ENCODE peak calls at places on chromosomes 6 and 20, in seven cellular contexts. G is stomach, H is HCT116, L is endothelial cell of umbilical vein, X is K562, Q is transverse colon, W is breast epithelium. D is an unnamed sample.

GRCh38 chr6:10809098-10809497 is 29.2 kb downstream of the MAK start:
- DNase-seq in G (no peak), H (no peak), L (no peak), W (no peak), Q (no peak), X (no peak), D (no peak)

GRCh38 chr6:323730-324088 is 31.4 kb downstream of the DUSP22 start:
- DNase-seq in H (no peak), X (no peak), G (no peak), Q (no peak), W (no peak), L (no peak), D (no peak)

GRCh38 chr6:139841794-139842215 is 467.4 kb upstream of the CITED2 start:
- DNase-seq in H (no peak), L (no peak), W (no peak), G (no peak), Q (no peak), X (no peak), D (no peak)

GRCh38 chr20:48789781-48790544 is 37.8 kb downstream of the PREX1 start:
- DNase-seq in L (no peak), X (no peak), Q (no peak), H (no peak), W (no peak), G (no peak), D (no peak)

GRCh38 chr20:60046011-60046413 is 87.8 kb downstream of the CDH26 start:
- DNase-seq in W (no peak), G (no peak), X (no peak), H (no peak), L (no peak), Q (no peak), D (no peak)

GRCh38 chr6:66376021-66376420 is 669.0 kb upstream of the EYS start:
- DNase-seq in G (no peak), L (no peak), X (no peak), H (no peak), Q (no peak), W (no peak), D (no peak)

GRCh38 chr6:11650297-11650696 is 112.7 kb downstream of the TMEM170B start:
- DNase-seq in H (no peak), W (no peak), Q (no peak), L (peak; percentile 99), G (no peak), X (no peak), D (no peak)

GRCh38 chr6:45640811-45641210 is 263.1 kb upstream of the SUPT3H start:
- DNase-seq in W (no peak), Q (no peak), H (no peak), X (no peak), L (no peak), G (no peak), D (no peak)

GRCh38 chr6:113094781-113095180 is 747.7 kb downstream of the RFPL4B start:
- DNase-seq in L (no peak), H (no peak), W (no peak), Q (no peak), G (no peak), X (no peak), D (no peak)

GRCh38 chr6:41732601-41733348 is 2.6 kb downstream of the TFEB start:
- DNase-seq in W (no peak), L (no peak), Q (peak; percentile 70), G (peak; percentile 41), X (no peak), H (no peak), D (peak; percentile 88)

GRCh38 chr6:142542704-142543233 is 241.0 kb downstream of the ADGRG6 start:
- DNase-seq in W (peak; percentile 57), Q (peak; percentile 25), L (no peak), H (peak; percentile 36), G (peak; percentile 43), X (no peak), D (no peak)

GRCh38 chr6:44045672-44046015 is 81.6 kb downstream of the MRPL14 start:
- DNase-seq in H (no peak), L (no peak), W (peak; percentile 66), X (no peak), G (no peak), Q (no peak), D (no peak)

GRCh38 chr6:164749126-164749758 is 560.2 kb downstream of the C6orf118 start:
- DNase-seq in L (no peak), W (no peak), Q (no peak), X (no peak), H (no peak), G (no peak), D (no peak)

GRCh38 chr6:23890543-23891227 is 235.3 kb upstream of the NRSN1 start:
- DNase-seq in W (no peak), Q (no peak), G (no peak), X (no peak), H (no peak), L (no peak), D (no peak)

GRCh38 chr6:83868639-83869038 is 9.2 kb downstream of the CYB5R4 start:
- DNase-seq in Q (no peak), H (no peak), X (no peak), G (no peak), L (peak; percentile 21), W (no peak), D (no peak)

GRCh38 chr6:135314543-135314942 is 133.4 kb downstream of the MYB start:
- DNase-seq in L (no peak), H (no peak), G (no peak), W (no peak), Q (no peak), X (peak; percentile 28), D (no peak)

GRCh38 chr6:116049381-116049780 is 11.3 kb downstream of the FRK start:
- DNase-seq in L (no peak), G (no peak), X (no peak), Q (no peak), H (no peak), W (no peak), D (no peak)

GRCh38 chr6:158903801-158904200 is 84.6 kb upstream of the EZR start:
- DNase-seq in H (no peak), L (no peak), X (no peak), G (no peak), Q (no peak), W (no peak), D (no peak)

GRCh38 chr20:8398289-8399051 is 266.4 kb downstream of the PLCB1 start:
- DNase-seq in Q (no peak), H (no peak), W (no peak), L (no peak), G (no peak), X (no peak), D (no peak)

GRCh38 chr6:13091192-13091591 is 237.1 kb downstream of the TBC1D7 start:
- DNase-seq in H (no peak), W (no peak), X (no peak), Q (no peak), L (no peak), G (no peak), D (no peak)

GRCh38 chr6:170291271-170292110 is 613 bp upstream of the DLL1 start:
- DNase-seq in W (peak; percentile 68), H (no peak), L (peak; percentile 44), Q (peak; percentile 74), G (peak; percentile 57), X (no peak), D (peak; percentile 89)

DNA sequence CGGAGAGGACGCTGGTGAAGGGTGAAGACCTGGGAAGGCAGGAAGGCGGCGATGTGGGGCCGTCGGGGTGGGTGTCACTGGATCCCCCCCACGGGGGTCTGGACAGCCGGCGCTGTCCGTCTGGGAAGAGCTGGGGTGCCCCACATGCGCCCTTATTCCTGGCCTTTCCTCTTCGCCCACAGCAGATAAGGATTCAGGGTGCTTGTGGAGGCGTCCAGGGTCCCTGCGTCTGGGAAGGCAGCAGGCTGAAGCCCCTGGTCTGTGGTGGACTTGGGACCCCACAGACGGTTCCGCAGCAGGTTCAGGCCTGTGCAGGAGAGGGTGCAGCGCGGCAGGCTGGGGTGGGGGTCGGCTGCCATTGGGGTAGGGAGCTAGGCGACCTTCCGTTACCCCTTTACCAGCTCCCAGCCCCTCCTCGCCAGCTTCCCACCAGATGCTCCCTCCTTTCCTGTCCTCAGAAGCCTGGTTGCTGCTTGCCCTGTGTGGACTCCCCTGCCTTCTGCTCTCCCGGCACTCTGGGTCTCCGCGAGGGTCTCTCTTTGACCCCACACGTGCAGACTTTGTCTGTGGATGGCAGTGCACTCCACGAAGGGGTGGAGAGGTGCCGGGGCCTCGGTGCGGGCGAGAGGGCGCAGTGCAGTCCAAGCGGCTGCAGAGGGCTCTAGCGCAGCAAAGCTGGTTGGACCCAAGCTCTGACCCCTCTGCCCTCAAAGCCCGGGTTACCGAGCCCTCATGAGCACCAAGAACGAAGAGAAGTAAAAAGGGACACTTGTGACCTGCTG is 2.1 kb upstream of the GATA5 start:
- DNase-seq in L (no peak), W (no peak), H (no peak), Q (no peak), G (no peak), X (no peak), D (no peak)
- H3K4me1 ChIP-seq in L (no peaks in the 10 kb centered on the region), W (peaks cover 7% of the 10 kb centered on the region), H (no peaks in the 10 kb centered on the region), Q (peaks cover 15% of the 10 kb centered on the region), G (peaks cover 59% of the 10 kb centered on the region), X (peaks cover 87% of the 10 kb centered on the region), D (peaks cover 45% of the 10 kb centered on the region)

DNA sequence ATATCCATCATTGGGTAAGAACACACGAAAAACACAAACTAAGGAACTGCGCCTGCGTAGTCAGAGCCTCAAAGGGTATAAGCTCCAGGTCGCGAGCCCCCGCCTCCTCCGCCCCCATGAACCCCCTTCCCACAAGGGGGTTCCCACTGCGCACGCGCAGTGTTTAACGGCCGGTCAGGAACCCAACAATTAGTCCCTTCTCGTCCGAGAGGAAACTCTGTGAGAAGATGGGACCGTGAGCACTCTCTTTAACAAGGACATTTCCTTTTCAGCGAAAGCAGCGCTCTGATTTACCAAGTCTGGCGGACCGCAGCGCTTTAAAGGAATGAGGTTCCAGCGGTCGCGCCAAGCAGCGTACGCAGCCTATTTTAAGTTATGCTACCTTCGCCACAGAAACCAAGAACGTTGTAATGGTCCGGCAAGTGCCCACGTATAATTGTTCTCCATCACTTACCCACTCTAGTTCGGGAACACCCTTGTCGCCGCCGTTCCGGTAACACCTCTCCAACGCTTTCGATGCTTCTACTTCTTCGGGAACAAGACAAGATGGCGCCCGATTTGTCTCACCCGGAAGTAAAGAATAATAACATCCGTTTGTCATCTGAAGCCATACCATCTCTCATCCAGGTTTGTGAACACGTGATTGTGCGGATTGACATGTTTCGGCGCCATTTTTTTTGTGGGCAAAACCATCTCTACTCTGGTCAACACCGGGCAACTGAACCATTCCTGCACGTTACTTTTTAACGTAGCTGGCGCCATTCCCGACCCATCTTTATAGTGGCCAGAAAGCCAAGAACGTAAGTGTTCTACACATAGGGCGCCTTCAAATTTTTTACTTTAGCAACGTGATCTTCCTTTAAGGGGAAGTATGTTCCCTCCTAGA is at the start of gene PNISR:
- DNase-seq in X (peak; percentile 97), W (peak; percentile 96), L (peak; percentile 99), H (peak; percentile 99), G (peak; percentile 88), Q (peak; percentile 92), D (peak; percentile 93)
- TF ChIP-seq POLR2AphosphoS5 in X (peak; percentile 90), W (peak; percentile 96), L (peak; percentile 68), H (peak; percentile 94), G (peak; percentile 35), Q (peak; percentile 50), D (peak; percentile 74)

GRCh38 chr6:7107578-7108195 is at the start of gene RREB1:
- DNase-seq in H (peak; percentile 15), X (peak; percentile 93), L (peak; percentile 68), W (peak; percentile 48), Q (peak; percentile 67), G (peak; percentile 57), D (peak; percentile 92)
- TF ChIP-seq POLR2A in H (no peak), X (no peak), L (no peak), W (no peak), Q (peak; percentile 45), G (no peak), D (no peak)

DNA sequence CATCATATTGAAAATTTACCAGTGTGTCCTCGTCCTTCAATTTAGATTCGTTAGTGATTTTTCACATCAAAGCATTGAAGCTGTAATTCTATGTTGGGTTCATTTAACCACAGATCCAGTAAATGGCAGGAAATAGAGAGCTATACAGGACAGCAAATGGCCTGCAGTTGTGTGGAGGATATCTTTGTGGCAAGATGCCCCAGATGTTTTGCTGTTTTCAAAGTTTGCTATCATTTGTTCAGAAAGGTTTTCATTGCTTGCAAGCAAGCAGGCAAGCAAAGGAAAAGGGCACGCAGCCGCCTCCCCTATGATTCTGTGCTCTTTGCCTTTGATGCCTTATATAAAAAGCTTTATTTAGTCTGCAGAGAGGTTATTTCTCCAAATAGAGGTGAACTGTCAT is 66.2 kb downstream of the UTRN start:
- DNase-seq in X (no peak), G (no peak), W (no peak), Q (no peak), L (no peak), H (no peak), D (no peak)
- H3K4me1 ChIP-seq in X (no peaks in the 10 kb centered on the region), G (peaks cover 22% of the 10 kb centered on the region), W (peaks cover 11% of the 10 kb centered on the region), Q (no peaks in the 10 kb centered on the region), L (peaks cover 58% of the 10 kb centered on the region), H (peaks cover 26% of the 10 kb centered on the region), D (peaks cover 93% of the 10 kb centered on the region)

D was measured in spleen.